ENCODE peak calls at places on chromosomes 4 and X, in nine cellular contexts. U is NCI-H187 treated with DMSO at 0.1 percent for 48 hours; K is Caco-2; Q is KBM-7; R is mesenchymal stem cell; C is neural crest cell; G is dorsolateral prefrontal cortex; A is AG09309; V is stimulated activated CD4-positive, alpha-beta T cell treated with anti-CD3 and anti-CD28 coated beads, Interleukin-15, amount 100 ng/mL, for 24 hours. H is an unnamed sample.

GRCh38 chr4:118682928-118683327 is 2.3 kb upstream of the METTL14 start:
- DNase-seq in U (no peak), K (no peak), Q (peak), R (peak), C (no peak), G (no peak), A (peak), V (no peak), H (no peak)

GRCh38 chrX:133583825-133584224 is 168.5 kb upstream of the GPC4 start:
- DNase-seq in U (no peak), K (no peak), Q (no peak), R (no peak), C (no peak), G (no peak), A (no peak), V (no peak), H (no peak)

GRCh38 chrX:107684956-107685385 is 56.7 kb downstream of the PRPS1 start:
- DNase-seq in U (no peak), K (peak), Q (peak), R (peak), C (no peak), G (no peak), A (no peak), V (no peak), H (no peak)

GRCh38 chr4:163484906-163485305 is 9.6 kb upstream of the TMA16 start:
- DNase-seq in U (no peak), K (peak), Q (peak), R (peak), C (peak), G (no peak), A (no peak), V (peak), H (no peak)

GRCh38 chrX:123959281-123960063 is 2.0 kb upstream of the STAG2 start:
- DNase-seq in U (no peak), K (peak), Q (peak), R (peak), C (peak), G (peak), A (no peak), V (peak), H (peak)

GRCh38 chr4:186722856-186723206 is 825 bp downstream of the FAT1 start:
- DNase-seq in U (no peak), K (no peak), Q (no peak), R (no peak), C (no peak), G (no peak), A (no peak), V (no peak), H (no peak)

GRCh38 chrX:80420147-80420546 is at the start of gene TENT5D:
- DNase-seq in U (no peak), K (no peak), Q (no peak), R (no peak), C (no peak), G (no peak), A (no peak), V (no peak), H (no peak)

GRCh38 chr4:169080970-169081369 is 70.9 kb upstream of the CBR4 start:
- DNase-seq in U (no peak), K (no peak), Q (no peak), R (peak), C (no peak), G (no peak), A (no peak), V (no peak), H (no peak)

GRCh38 chr4:184444953-184445309 is 29.4 kb downstream of the IRF2 start:
- DNase-seq in U (no peak), K (no peak), Q (no peak), R (no peak), C (no peak), G (no peak), A (no peak), V (peak), H (no peak)

GRCh38 chr4:10018818-10019438 is 2.4 kb downstream of the SLC2A9 start:
- DNase-seq in U (peak), K (peak), Q (peak), R (peak), C (peak), G (peak), A (peak), V (peak), H (peak)

GRCh38 chr4:183588169-183588675 is 70.8 kb downstream of the RWDD4 start:
- DNase-seq in U (no peak), K (no peak), Q (no peak), R (peak), C (no peak), G (no peak), A (peak), V (no peak), H (no peak)

GRCh38 chrX:134548844-134549205 is 88.9 kb downstream of the HPRT1 start:
- DNase-seq in U (no peak), K (no peak), Q (no peak), R (no peak), C (no peak), G (no peak), A (no peak), V (no peak), H (peak)

GRCh38 chr4:75844151-75844662 is 58.0 kb downstream of the PPEF2 start:
- DNase-seq in U (no peak), K (peak), Q (no peak), R (peak), C (no peak), G (no peak), A (peak), V (no peak), H (no peak)

GRCh38 chr4:94934201-94934600 is 176.4 kb downstream of the BMPR1B start:
- DNase-seq in U (no peak), K (no peak), Q (no peak), R (peak), C (no peak), G (no peak), A (no peak), V (no peak), H (no peak)

GRCh38 chr4:188986271-188986689 is 847.0 kb downstream of the TRIML1 start:
- DNase-seq in U (no peak), K (no peak), Q (no peak), R (peak), C (no peak), G (no peak), A (peak), V (no peak), H (no peak)

GRCh38 chr4:145828802-145829485 is 109.7 kb downstream of the ZNF827 start:
- DNase-seq in U (no peak), K (no peak), Q (no peak), R (no peak), C (no peak), G (no peak), A (no peak), V (peak), H (no peak)

GRCh38 chr4:105603158-105603557 is 50.7 kb downstream of the ARHGEF38 start:
- DNase-seq in U (no peak), K (no peak), Q (no peak), R (no peak), C (no peak), G (no peak), A (no peak), V (no peak), H (no peak)

H was measured in NCI-H524 treated with DMSO at 0.1 percent for 48 hours.